ENCODE peak calls at places on chromosomes 2 and 18, in nine cellular contexts. One of them, this sample, is unnamed.

GRCh38 chr18:36441872-36442271 is 144.4 kb downstream of the FHOD3 start:
- DNase-seq in neural progenitor cell: no peak
- DNase-seq in stimulated activated CD8-positive, alpha-beta memory T cell treated with anti-CD3 and anti-CD28 coated beads, Interleukin-12 subunit alpha, Interleukin-12 subunit beta, amount 100 ng/mL, for 4 hours: no peak
- DNase-seq in NCI-H1417: no peak
- DNase-seq in stimulated activated naive CD8-positive, alpha-beta T cell treated with anti-CD3 and anti-CD28 coated beads, Interleukin-15, Interleukin-2, amounts not matched to agents 100 U/mL and 50 U/mL, for 24 hours: no peak
- DNase-seq in GM13977: no peak
- DNase-seq in naive B cell: no peak
- DNase-seq in EH: peak
- DNase-seq in PC-9: no peak
- DNase-seq in this sample: no peak

GRCh38 chr2:158662406-158662805 is 132.7 kb upstream of the DAPL1 start:
- DNase-seq in NCI-H1417: no peak
- DNase-seq in naive B cell: no peak
- DNase-seq in stimulated activated naive CD8-positive, alpha-beta T cell treated with anti-CD3 and anti-CD28 coated beads, Interleukin-15, Interleukin-2, amounts not matched to agents 100 U/mL and 50 U/mL, for 24 hours: no peak
- DNase-seq in PC-9: no peak
- DNase-seq in stimulated activated CD8-positive, alpha-beta memory T cell treated with anti-CD3 and anti-CD28 coated beads, Interleukin-12 subunit alpha, Interleukin-12 subunit beta, amount 100 ng/mL, for 4 hours: no peak
- DNase-seq in EH: no peak
- DNase-seq in neural progenitor cell: no peak
- DNase-seq in GM13977: no peak
- DNase-seq in this sample: no peak

GRCh38 chr2:189629553-189630453 is 31.5 kb upstream of the ASNSD1 start:
- DNase-seq in PC-9: no peak
- DNase-seq in stimulated activated naive CD8-positive, alpha-beta T cell treated with anti-CD3 and anti-CD28 coated beads, Interleukin-15, Interleukin-2, amounts not matched to agents 100 U/mL and 50 U/mL, for 24 hours: no peak
- DNase-seq in stimulated activated CD8-positive, alpha-beta memory T cell treated with anti-CD3 and anti-CD28 coated beads, Interleukin-12 subunit alpha, Interleukin-12 subunit beta, amount 100 ng/mL, for 4 hours: no peak
- DNase-seq in neural progenitor cell: no peak
- DNase-seq in NCI-H1417: no peak
- DNase-seq in EH: peak
- DNase-seq in naive B cell: no peak
- DNase-seq in GM13977: no peak
- DNase-seq in this sample: no peak

GRCh38 chr2:118913131-118913804 is 28.7 kb upstream of the MARCO start:
- DNase-seq in EH: no peak
- DNase-seq in neural progenitor cell: no peak
- DNase-seq in stimulated activated CD8-positive, alpha-beta memory T cell treated with anti-CD3 and anti-CD28 coated beads, Interleukin-12 subunit alpha, Interleukin-12 subunit beta, amount 100 ng/mL, for 4 hours: no peak
- DNase-seq in NCI-H1417: no peak
- DNase-seq in GM13977: no peak
- DNase-seq in PC-9: no peak
- DNase-seq in naive B cell: no peak
- DNase-seq in stimulated activated naive CD8-positive, alpha-beta T cell treated with anti-CD3 and anti-CD28 coated beads, Interleukin-15, Interleukin-2, amounts not matched to agents 100 U/mL and 50 U/mL, for 24 hours: no peak
- DNase-seq in this sample: no peak

GRCh38 chr2:134177351-134177931 is 76.4 kb upstream of the MGAT5 start:
- DNase-seq in PC-9: no peak
- DNase-seq in EH: peak
- DNase-seq in GM13977: no peak
- DNase-seq in stimulated activated CD8-positive, alpha-beta memory T cell treated with anti-CD3 and anti-CD28 coated beads, Interleukin-12 subunit alpha, Interleukin-12 subunit beta, amount 100 ng/mL, for 4 hours: no peak
- DNase-seq in neural progenitor cell: no peak
- DNase-seq in stimulated activated naive CD8-positive, alpha-beta T cell treated with anti-CD3 and anti-CD28 coated beads, Interleukin-15, Interleukin-2, amounts not matched to agents 100 U/mL and 50 U/mL, for 24 hours: no peak
- DNase-seq in naive B cell: no peak
- DNase-seq in NCI-H1417: peak
- DNase-seq in this sample: peak

GRCh38 chr2:12057436-12058166 is 311.2 kb downstream of the LPIN1 start:
- DNase-seq in neural progenitor cell: no peak
- DNase-seq in NCI-H1417: no peak
- DNase-seq in naive B cell: peak
- DNase-seq in PC-9: no peak
- DNase-seq in EH: peak
- DNase-seq in GM13977: peak
- DNase-seq in stimulated activated CD8-positive, alpha-beta memory T cell treated with anti-CD3 and anti-CD28 coated beads, Interleukin-12 subunit alpha, Interleukin-12 subunit beta, amount 100 ng/mL, for 4 hours: peak
- DNase-seq in stimulated activated naive CD8-positive, alpha-beta T cell treated with anti-CD3 and anti-CD28 coated beads, Interleukin-15, Interleukin-2, amounts not matched to agents 100 U/mL and 50 U/mL, for 24 hours: peak
- DNase-seq in this sample: no peak

GRCh38 chr2:167844714-167845530 is 402.5 kb downstream of the STK39 start:
- DNase-seq in stimulated activated CD8-positive, alpha-beta memory T cell treated with anti-CD3 and anti-CD28 coated beads, Interleukin-12 subunit alpha, Interleukin-12 subunit beta, amount 100 ng/mL, for 4 hours: no peak
- DNase-seq in stimulated activated naive CD8-positive, alpha-beta T cell treated with anti-CD3 and anti-CD28 coated beads, Interleukin-15, Interleukin-2, amounts not matched to agents 100 U/mL and 50 U/mL, for 24 hours: peak
- DNase-seq in GM13977: no peak
- DNase-seq in naive B cell: no peak
- DNase-seq in PC-9: peak
- DNase-seq in NCI-H1417: peak
- DNase-seq in EH: no peak
- DNase-seq in neural progenitor cell: peak
- DNase-seq in this sample: no peak

GRCh38 chr2:199946836-199947235 is 8.5 kb downstream of the TYW5 start:
- DNase-seq in stimulated activated CD8-positive, alpha-beta memory T cell treated with anti-CD3 and anti-CD28 coated beads, Interleukin-12 subunit alpha, Interleukin-12 subunit beta, amount 100 ng/mL, for 4 hours: no peak
- DNase-seq in neural progenitor cell: no peak
- DNase-seq in EH: peak
- DNase-seq in GM13977: no peak
- DNase-seq in PC-9: no peak
- DNase-seq in naive B cell: no peak
- DNase-seq in NCI-H1417: no peak
- DNase-seq in stimulated activated naive CD8-positive, alpha-beta T cell treated with anti-CD3 and anti-CD28 coated beads, Interleukin-15, Interleukin-2, amounts not matched to agents 100 U/mL and 50 U/mL, for 24 hours: no peak
- DNase-seq in this sample: no peak

GRCh38 chr18:76246579-76246978 is 248.5 kb downstream of the ZNF516 start:
- DNase-seq in GM13977: no peak
- DNase-seq in EH: peak
- DNase-seq in naive B cell: no peak
- DNase-seq in stimulated activated naive CD8-positive, alpha-beta T cell treated with anti-CD3 and anti-CD28 coated beads, Interleukin-15, Interleukin-2, amounts not matched to agents 100 U/mL and 50 U/mL, for 24 hours: no peak
- DNase-seq in neural progenitor cell: no peak
- DNase-seq in NCI-H1417: no peak
- DNase-seq in stimulated activated CD8-positive, alpha-beta memory T cell treated with anti-CD3 and anti-CD28 coated beads, Interleukin-12 subunit alpha, Interleukin-12 subunit beta, amount 100 ng/mL, for 4 hours: no peak
- DNase-seq in PC-9: no peak
- DNase-seq in this sample: no peak

GRCh38 chr2:6826081-6826913 is 39.4 kb downstream of the CMPK2 start:
- DNase-seq in GM13977: peak
- DNase-seq in neural progenitor cell: peak
- DNase-seq in NCI-H1417: peak
- DNase-seq in stimulated activated naive CD8-positive, alpha-beta T cell treated with anti-CD3 and anti-CD28 coated beads, Interleukin-15, Interleukin-2, amounts not matched to agents 100 U/mL and 50 U/mL, for 24 hours: peak
- DNase-seq in naive B cell: no peak
- DNase-seq in PC-9: no peak
- DNase-seq in stimulated activated CD8-positive, alpha-beta memory T cell treated with anti-CD3 and anti-CD28 coated beads, Interleukin-12 subunit alpha, Interleukin-12 subunit beta, amount 100 ng/mL, for 4 hours: no peak
- DNase-seq in EH: peak
- DNase-seq in this sample: peak

GRCh38 chr2:239927424-239927981 is 97.6 kb downstream of the NDUFA10 start:
- DNase-seq in naive B cell: no peak
- DNase-seq in NCI-H1417: no peak
- DNase-seq in neural progenitor cell: no peak
- DNase-seq in stimulated activated naive CD8-positive, alpha-beta T cell treated with anti-CD3 and anti-CD28 coated beads, Interleukin-15, Interleukin-2, amounts not matched to agents 100 U/mL and 50 U/mL, for 24 hours: peak
- DNase-seq in stimulated activated CD8-positive, alpha-beta memory T cell treated with anti-CD3 and anti-CD28 coated beads, Interleukin-12 subunit alpha, Interleukin-12 subunit beta, amount 100 ng/mL, for 4 hours: peak
- DNase-seq in PC-9: peak
- DNase-seq in EH: peak
- DNase-seq in GM13977: no peak
- DNase-seq in this sample: peak

GRCh38 chr2:238864207-238865014 is 16.5 kb downstream of the TWIST2 start:
- DNase-seq in NCI-H1417: no peak
- DNase-seq in stimulated activated CD8-positive, alpha-beta memory T cell treated with anti-CD3 and anti-CD28 coated beads, Interleukin-12 subunit alpha, Interleukin-12 subunit beta, amount 100 ng/mL, for 4 hours: no peak
- DNase-seq in naive B cell: no peak
- DNase-seq in stimulated activated naive CD8-positive, alpha-beta T cell treated with anti-CD3 and anti-CD28 coated beads, Interleukin-15, Interleukin-2, amounts not matched to agents 100 U/mL and 50 U/mL, for 24 hours: peak
- DNase-seq in EH: peak
- DNase-seq in neural progenitor cell: peak
- DNase-seq in GM13977: no peak
- DNase-seq in PC-9: peak
- DNase-seq in this sample: peak

GRCh38 chr2:216989335-216990129 is 129.7 kb upstream of the TNP1 start:
- DNase-seq in stimulated activated CD8-positive, alpha-beta memory T cell treated with anti-CD3 and anti-CD28 coated beads, Interleukin-12 subunit alpha, Interleukin-12 subunit beta, amount 100 ng/mL, for 4 hours: no peak
- DNase-seq in EH: peak
- DNase-seq in NCI-H1417: no peak
- DNase-seq in GM13977: no peak
- DNase-seq in neural progenitor cell: no peak
- DNase-seq in PC-9: no peak
- DNase-seq in naive B cell: no peak
- DNase-seq in stimulated activated naive CD8-positive, alpha-beta T cell treated with anti-CD3 and anti-CD28 coated beads, Interleukin-15, Interleukin-2, amounts not matched to agents 100 U/mL and 50 U/mL, for 24 hours: no peak
- DNase-seq in this sample: no peak

GRCh38 chr18:3651266-3651665 is 201.3 kb downstream of the TGIF1 start:
- DNase-seq in stimulated activated naive CD8-positive, alpha-beta T cell treated with anti-CD3 and anti-CD28 coated beads, Interleukin-15, Interleukin-2, amounts not matched to agents 100 U/mL and 50 U/mL, for 24 hours: no peak
- DNase-seq in PC-9: no peak
- DNase-seq in EH: no peak
- DNase-seq in NCI-H1417: no peak
- DNase-seq in naive B cell: no peak
- DNase-seq in stimulated activated CD8-positive, alpha-beta memory T cell treated with anti-CD3 and anti-CD28 coated beads, Interleukin-12 subunit alpha, Interleukin-12 subunit beta, amount 100 ng/mL, for 4 hours: no peak
- DNase-seq in neural progenitor cell: no peak
- DNase-seq in GM13977: no peak
- DNase-seq in this sample: no peak

GRCh38 chr2:71531522-71532047 is 78.2 kb downstream of the DYSF start:
- DNase-seq in neural progenitor cell: no peak
- DNase-seq in PC-9: no peak
- DNase-seq in GM13977: no peak
- DNase-seq in EH: peak
- DNase-seq in stimulated activated CD8-positive, alpha-beta memory T cell treated with anti-CD3 and anti-CD28 coated beads, Interleukin-12 subunit alpha, Interleukin-12 subunit beta, amount 100 ng/mL, for 4 hours: no peak
- DNase-seq in stimulated activated naive CD8-positive, alpha-beta T cell treated with anti-CD3 and anti-CD28 coated beads, Interleukin-15, Interleukin-2, amounts not matched to agents 100 U/mL and 50 U/mL, for 24 hours: no peak
- DNase-seq in NCI-H1417: no peak
- DNase-seq in naive B cell: no peak
- DNase-seq in this sample: peak

GRCh38 chr2:175676813-175677212 is 325.3 kb downstream of the LNPK start:
- DNase-seq in PC-9: no peak
- DNase-seq in stimulated activated naive CD8-positive, alpha-beta T cell treated with anti-CD3 and anti-CD28 coated beads, Interleukin-15, Interleukin-2, amounts not matched to agents 100 U/mL and 50 U/mL, for 24 hours: no peak
- DNase-seq in naive B cell: no peak
- DNase-seq in GM13977: no peak
- DNase-seq in neural progenitor cell: no peak
- DNase-seq in NCI-H1417: no peak
- DNase-seq in EH: no peak
- DNase-seq in stimulated activated CD8-positive, alpha-beta memory T cell treated with anti-CD3 and anti-CD28 coated beads, Interleukin-12 subunit alpha, Interleukin-12 subunit beta, amount 100 ng/mL, for 4 hours: no peak
- DNase-seq in this sample: no peak

GRCh38 chr2:190714958-190715357 is 66.1 kb downstream of the NAB1 start:
- DNase-seq in stimulated activated CD8-positive, alpha-beta memory T cell treated with anti-CD3 and anti-CD28 coated beads, Interleukin-12 subunit alpha, Interleukin-12 subunit beta, amount 100 ng/mL, for 4 hours: no peak
- DNase-seq in EH: peak
- DNase-seq in stimulated activated naive CD8-positive, alpha-beta T cell treated with anti-CD3 and anti-CD28 coated beads, Interleukin-15, Interleukin-2, amounts not matched to agents 100 U/mL and 50 U/mL, for 24 hours: no peak
- DNase-seq in PC-9: no peak
- DNase-seq in neural progenitor cell: no peak
- DNase-seq in NCI-H1417: no peak
- DNase-seq in GM13977: no peak
- DNase-seq in naive B cell: no peak
- DNase-seq in this sample: no peak

GRCh38 chr2:234292205-234292954 is 204.5 kb downstream of the ARL4C start:
- DNase-seq in NCI-H1417: no peak
- DNase-seq in PC-9: no peak
- DNase-seq in stimulated activated naive CD8-positive, alpha-beta T cell treated with anti-CD3 and anti-CD28 coated beads, Interleukin-15, Interleukin-2, amounts not matched to agents 100 U/mL and 50 U/mL, for 24 hours: peak
- DNase-seq in GM13977: peak
- DNase-seq in stimulated activated CD8-positive, alpha-beta memory T cell treated with anti-CD3 and anti-CD28 coated beads, Interleukin-12 subunit alpha, Interleukin-12 subunit beta, amount 100 ng/mL, for 4 hours: no peak
- DNase-seq in neural progenitor cell: no peak
- DNase-seq in naive B cell: peak
- DNase-seq in EH: no peak
- DNase-seq in this sample: peak

GRCh38 chr2:201784547-201784946 is 3.8 kb upstream of the ALS2 start:
- DNase-seq in EH: no peak
- DNase-seq in PC-9: no peak
- DNase-seq in GM13977: no peak
- DNase-seq in naive B cell: no peak
- DNase-seq in NCI-H1417: no peak
- DNase-seq in stimulated activated naive CD8-positive, alpha-beta T cell treated with anti-CD3 and anti-CD28 coated beads, Interleukin-15, Interleukin-2, amounts not matched to agents 100 U/mL and 50 U/mL, for 24 hours: no peak
- DNase-seq in stimulated activated CD8-positive, alpha-beta memory T cell treated with anti-CD3 and anti-CD28 coated beads, Interleukin-12 subunit alpha, Interleukin-12 subunit beta, amount 100 ng/mL, for 4 hours: no peak
- DNase-seq in neural progenitor cell: no peak
- DNase-seq in this sample: no peak

GRCh38 chr2:150167711-150168110 is 319.8 kb downstream of the RND3 start:
- DNase-seq in EH: peak
- DNase-seq in stimulated activated naive CD8-positive, alpha-beta T cell treated with anti-CD3 and anti-CD28 coated beads, Interleukin-15, Interleukin-2, amounts not matched to agents 100 U/mL and 50 U/mL, for 24 hours: no peak
- DNase-seq in neural progenitor cell: no peak
- DNase-seq in GM13977: peak
- DNase-seq in PC-9: peak
- DNase-seq in stimulated activated CD8-positive, alpha-beta memory T cell treated with anti-CD3 and anti-CD28 coated beads, Interleukin-12 subunit alpha, Interleukin-12 subunit beta, amount 100 ng/mL, for 4 hours: no peak
- DNase-seq in naive B cell: no peak
- DNase-seq in NCI-H1417: no peak
- DNase-seq in this sample: no peak

GRCh38 chr18:11852048-11852341 is 782 bp downstream of the CHMP1B start:
- DNase-seq in stimulated activated CD8-positive, alpha-beta memory T cell treated with anti-CD3 and anti-CD28 coated beads, Interleukin-12 subunit alpha, Interleukin-12 subunit beta, amount 100 ng/mL, for 4 hours: no peak
- DNase-seq in NCI-H1417: no peak
- DNase-seq in naive B cell: no peak
- DNase-seq in neural progenitor cell: no peak
- DNase-seq in EH: no peak
- DNase-seq in GM13977: no peak
- DNase-seq in stimulated activated naive CD8-positive, alpha-beta T cell treated with anti-CD3 and anti-CD28 coated beads, Interleukin-15, Interleukin-2, amounts not matched to agents 100 U/mL and 50 U/mL, for 24 hours: no peak
- DNase-seq in PC-9: no peak
- DNase-seq in this sample: no peak

GRCh38 chr2:20050104-20050711 is 1.2 kb downstream of the LAPTM4A start:
- DNase-seq in EH: peak
- DNase-seq in PC-9: peak
- DNase-seq in stimulated activated CD8-positive, alpha-beta memory T cell treated with anti-CD3 and anti-CD28 coated beads, Interleukin-12 subunit alpha, Interleukin-12 subunit beta, amount 100 ng/mL, for 4 hours: no peak
- DNase-seq in stimulated activated naive CD8-positive, alpha-beta T cell treated with anti-CD3 and anti-CD28 coated beads, Interleukin-15, Interleukin-2, amounts not matched to agents 100 U/mL and 50 U/mL, for 24 hours: peak
- DNase-seq in NCI-H1417: peak
- DNase-seq in GM13977: peak
- DNase-seq in neural progenitor cell: no peak
- DNase-seq in naive B cell: peak
- DNase-seq in this sample: peak

GRCh38 chr2:41610501-41611242 is 437.1 kb upstream of the PKDCC start:
- DNase-seq in stimulated activated CD8-positive, alpha-beta memory T cell treated with anti-CD3 and anti-CD28 coated beads, Interleukin-12 subunit alpha, Interleukin-12 subunit beta, amount 100 ng/mL, for 4 hours: no peak
- DNase-seq in naive B cell: no peak
- DNase-seq in stimulated activated naive CD8-positive, alpha-beta T cell treated with anti-CD3 and anti-CD28 coated beads, Interleukin-15, Interleukin-2, amounts not matched to agents 100 U/mL and 50 U/mL, for 24 hours: no peak
- DNase-seq in neural progenitor cell: no peak
- DNase-seq in GM13977: no peak
- DNase-seq in PC-9: no peak
- DNase-seq in NCI-H1417: no peak
- DNase-seq in EH: peak
- DNase-seq in this sample: no peak

GRCh38 chr2:179720173-179720772 is 141.1 kb downstream of the ZNF385B start:
- DNase-seq in naive B cell: no peak
- DNase-seq in NCI-H1417: no peak
- DNase-seq in PC-9: no peak
- DNase-seq in stimulated activated CD8-positive, alpha-beta memory T cell treated with anti-CD3 and anti-CD28 coated beads, Interleukin-12 subunit alpha, Interleukin-12 subunit beta, amount 100 ng/mL, for 4 hours: no peak
- DNase-seq in EH: no peak
- DNase-seq in stimulated activated naive CD8-positive, alpha-beta T cell treated with anti-CD3 and anti-CD28 coated beads, Interleukin-15, Interleukin-2, amounts not matched to agents 100 U/mL and 50 U/mL, for 24 hours: no peak
- DNase-seq in neural progenitor cell: no peak
- DNase-seq in GM13977: no peak
- DNase-seq in this sample: no peak

GRCh38 chr2:148530350-148530749 is 114.2 kb upstream of the EPC2 start:
- DNase-seq in naive B cell: no peak
- DNase-seq in stimulated activated CD8-positive, alpha-beta memory T cell treated with anti-CD3 and anti-CD28 coated beads, Interleukin-12 subunit alpha, Interleukin-12 subunit beta, amount 100 ng/mL, for 4 hours: no peak
- DNase-seq in EH: no peak
- DNase-seq in NCI-H1417: no peak
- DNase-seq in PC-9: no peak
- DNase-seq in stimulated activated naive CD8-positive, alpha-beta T cell treated with anti-CD3 and anti-CD28 coated beads, Interleukin-15, Interleukin-2, amounts not matched to agents 100 U/mL and 50 U/mL, for 24 hours: no peak
- DNase-seq in GM13977: no peak
- DNase-seq in neural progenitor cell: no peak
- DNase-seq in this sample: no peak

GRCh38 chr2:229947544-229947943 is 25.2 kb downstream of the FBXO36 start:
- DNase-seq in EH: no peak
- DNase-seq in stimulated activated CD8-positive, alpha-beta memory T cell treated with anti-CD3 and anti-CD28 coated beads, Interleukin-12 subunit alpha, Interleukin-12 subunit beta, amount 100 ng/mL, for 4 hours: no peak
- DNase-seq in GM13977: peak
- DNase-seq in neural progenitor cell: no peak
- DNase-seq in naive B cell: no peak
- DNase-seq in NCI-H1417: no peak
- DNase-seq in PC-9: no peak
- DNase-seq in stimulated activated naive CD8-positive, alpha-beta T cell treated with anti-CD3 and anti-CD28 coated beads, Interleukin-15, Interleukin-2, amounts not matched to agents 100 U/mL and 50 U/mL, for 24 hours: no peak
- DNase-seq in this sample: no peak

GRCh38 chr18:74742573-74742972 is 144.9 kb downstream of the ZNF407 start:
- DNase-seq in neural progenitor cell: no peak
- DNase-seq in NCI-H1417: no peak
- DNase-seq in stimulated activated naive CD8-positive, alpha-beta T cell treated with anti-CD3 and anti-CD28 coated beads, Interleukin-15, Interleukin-2, amounts not matched to agents 100 U/mL and 50 U/mL, for 24 hours: no peak
- DNase-seq in EH: peak
- DNase-seq in PC-9: no peak
- DNase-seq in GM13977: no peak
- DNase-seq in stimulated activated CD8-positive, alpha-beta memory T cell treated with anti-CD3 and anti-CD28 coated beads, Interleukin-12 subunit alpha, Interleukin-12 subunit beta, amount 100 ng/mL, for 4 hours: no peak
- DNase-seq in naive B cell: no peak
- DNase-seq in this sample: no peak

GRCh38 chr2:36405183-36405582 is 49.6 kb downstream of the CRIM1 start:
- DNase-seq in neural progenitor cell: no peak
- DNase-seq in PC-9: no peak
- DNase-seq in naive B cell: no peak
- DNase-seq in NCI-H1417: no peak
- DNase-seq in GM13977: no peak
- DNase-seq in stimulated activated CD8-positive, alpha-beta memory T cell treated with anti-CD3 and anti-CD28 coated beads, Interleukin-12 subunit alpha, Interleukin-12 subunit beta, amount 100 ng/mL, for 4 hours: no peak
- DNase-seq in stimulated activated naive CD8-positive, alpha-beta T cell treated with anti-CD3 and anti-CD28 coated beads, Interleukin-15, Interleukin-2, amounts not matched to agents 100 U/mL and 50 U/mL, for 24 hours: no peak
- DNase-seq in EH: no peak
- DNase-seq in this sample: no peak

GRCh38 chr2:237907144-237907543 is 47.7 kb downstream of the RAMP1 start:
- DNase-seq in stimulated activated CD8-positive, alpha-beta memory T cell treated with anti-CD3 and anti-CD28 coated beads, Interleukin-12 subunit alpha, Interleukin-12 subunit beta, amount 100 ng/mL, for 4 hours: no peak
- DNase-seq in neural progenitor cell: no peak
- DNase-seq in GM13977: no peak
- DNase-seq in naive B cell: no peak
- DNase-seq in NCI-H1417: no peak
- DNase-seq in stimulated activated naive CD8-positive, alpha-beta T cell treated with anti-CD3 and anti-CD28 coated beads, Interleukin-15, Interleukin-2, amounts not matched to agents 100 U/mL and 50 U/mL, for 24 hours: no peak
- DNase-seq in PC-9: no peak
- DNase-seq in EH: no peak
- DNase-seq in this sample: no peak

GRCh38 chr18:62751977-62752376 is 36.6 kb downstream of the PHLPP1 start:
- DNase-seq in NCI-H1417: no peak
- DNase-seq in GM13977: no peak
- DNase-seq in PC-9: no peak
- DNase-seq in neural progenitor cell: no peak
- DNase-seq in stimulated activated naive CD8-positive, alpha-beta T cell treated with anti-CD3 and anti-CD28 coated beads, Interleukin-15, Interleukin-2, amounts not matched to agents 100 U/mL and 50 U/mL, for 24 hours: no peak
- DNase-seq in naive B cell: no peak
- DNase-seq in EH: no peak
- DNase-seq in stimulated activated CD8-positive, alpha-beta memory T cell treated with anti-CD3 and anti-CD28 coated beads, Interleukin-12 subunit alpha, Interleukin-12 subunit beta, amount 100 ng/mL, for 4 hours: no peak
- DNase-seq in this sample: no peak

GRCh38 chr2:1758112-1758630 is 13.9 kb upstream of the PXDN start:
- DNase-seq in PC-9: no peak
- DNase-seq in naive B cell: no peak
- DNase-seq in EH: no peak
- DNase-seq in neural progenitor cell: no peak
- DNase-seq in GM13977: no peak
- DNase-seq in stimulated activated CD8-positive, alpha-beta memory T cell treated with anti-CD3 and anti-CD28 coated beads, Interleukin-12 subunit alpha, Interleukin-12 subunit beta, amount 100 ng/mL, for 4 hours: no peak
- DNase-seq in stimulated activated naive CD8-positive, alpha-beta T cell treated with anti-CD3 and anti-CD28 coated beads, Interleukin-15, Interleukin-2, amounts not matched to agents 100 U/mL and 50 U/mL, for 24 hours: no peak
- DNase-seq in NCI-H1417: no peak
- DNase-seq in this sample: no peak

This sample was measured in pulmonary artery endothelial cell.